ENCODE peak calls at places on chromosomes 12 and 14, in six cellular contexts. One of them, this sample, is unnamed.

GRCh38 chr14:77053046-77053841 is 24.7 kb upstream of the IRF2BPL start:
- DNase-seq in neuronal stem cell: peak
- DNase-seq in H1: peak
- DNase-seq in IMR-90: peak
- DNase-seq in H9: peak
- DNase-seq in trophoblast cell: peak
- DNase-seq in this sample: peak

GRCh38 chr12:48865441-48866290 is at the start of gene RND1:
- DNase-seq in neuronal stem cell: peak
- DNase-seq in H1: peak
- DNase-seq in IMR-90: peak
- DNase-seq in H9: peak
- DNase-seq in trophoblast cell: peak
- DNase-seq in this sample: peak

GRCh38 chr14:104592292-104592672 is 12.3 kb downstream of the TMEM179 start:
- DNase-seq in neuronal stem cell: no peak
- DNase-seq in H1: no peak
- DNase-seq in IMR-90: no peak
- DNase-seq in H9: no peak
- DNase-seq in trophoblast cell: no peak
- DNase-seq in this sample: no peak

GRCh38 chr12:54018608-54018984 is 9.6 kb upstream of the HOXC6 start:
- DNase-seq in neuronal stem cell: no peak
- DNase-seq in H1: no peak
- DNase-seq in IMR-90: no peak
- DNase-seq in H9: no peak
- DNase-seq in trophoblast cell: no peak
- DNase-seq in this sample: peak

GRCh38 chr12:57591567-57592325 is 754 bp downstream of the PIP4K2C start:
- DNase-seq in neuronal stem cell: no peak
- DNase-seq in H1: no peak
- DNase-seq in IMR-90: peak
- DNase-seq in H9: no peak
- DNase-seq in trophoblast cell: peak
- DNase-seq in this sample: peak

GRCh38 chr12:40559865-40560264 is 132.4 kb upstream of the CNTN1 start:
- DNase-seq in neuronal stem cell: no peak
- DNase-seq in H1: no peak
- DNase-seq in IMR-90: no peak
- DNase-seq in H9: no peak
- DNase-seq in trophoblast cell: no peak
- DNase-seq in this sample: no peak

GRCh38 chr12:50110127-50110761 is 1.8 kb upstream of the COX14 start:
- DNase-seq in neuronal stem cell: no peak
- DNase-seq in H1: no peak
- DNase-seq in IMR-90: no peak
- DNase-seq in H9: no peak
- DNase-seq in trophoblast cell: no peak
- DNase-seq in this sample: no peak

GRCh38 chr12:49264466-49264872 is 413 bp upstream of the TUBA1C start:
- DNase-seq in neuronal stem cell: no peak
- DNase-seq in H1: no peak
- DNase-seq in IMR-90: no peak
- DNase-seq in H9: no peak
- DNase-seq in trophoblast cell: no peak
- DNase-seq in this sample: no peak

GRCh38 chr14:88249266-88249665 is 73.8 kb downstream of the KCNK10 start:
- DNase-seq in neuronal stem cell: no peak
- DNase-seq in H1: no peak
- DNase-seq in IMR-90: no peak
- DNase-seq in H9: no peak
- DNase-seq in trophoblast cell: no peak
- DNase-seq in this sample: no peak

GRCh38 chr12:124433147-124433874 is 134.1 kb downstream of the NCOR2 start:
- DNase-seq in neuronal stem cell: no peak
- DNase-seq in H1: no peak
- DNase-seq in IMR-90: no peak
- DNase-seq in H9: no peak
- DNase-seq in trophoblast cell: no peak
- DNase-seq in this sample: no peak

GRCh38 chr12:89439946-89440345 is 84.7 kb downstream of the GALNT4 start:
- DNase-seq in neuronal stem cell: no peak
- DNase-seq in H1: no peak
- DNase-seq in IMR-90: peak
- DNase-seq in H9: no peak
- DNase-seq in trophoblast cell: no peak
- DNase-seq in this sample: peak

GRCh38 chr14:23321572-23322547 is 603 bp downstream of the PABPN1 start:
- DNase-seq in neuronal stem cell: peak
- DNase-seq in H1: no peak
- DNase-seq in IMR-90: peak
- DNase-seq in H9: no peak
- DNase-seq in trophoblast cell: peak
- DNase-seq in this sample: peak
- H4K91ac ChIP-seq in neuronal stem cell: no peak
- H4K91ac ChIP-seq in H1: peak
- H4K91ac ChIP-seq in IMR-90: peak
- H4K91ac ChIP-seq in H9: no peak
- H4K91ac ChIP-seq in trophoblast cell: peak
- H4K91ac ChIP-seq in this sample: peak

GRCh38 chr12:93115646-93116045 is 186.6 kb upstream of the EEA1 start:
- DNase-seq in neuronal stem cell: no peak
- DNase-seq in H1: no peak
- DNase-seq in IMR-90: peak
- DNase-seq in H9: no peak
- DNase-seq in trophoblast cell: no peak
- DNase-seq in this sample: no peak
- H3K18ac ChIP-seq in neuronal stem cell: no peak
- H3K18ac ChIP-seq in H1: no peak
- H3K18ac ChIP-seq in IMR-90: no peak
- H3K18ac ChIP-seq in H9: no peak
- H3K18ac ChIP-seq in trophoblast cell: no peak
- H3K18ac ChIP-seq in this sample: no peak

GRCh38 chr12:47281667-47282171 is 202.0 kb upstream of the AMIGO2 start:
- DNase-seq in neuronal stem cell: no peak
- DNase-seq in H1: no peak
- DNase-seq in IMR-90: peak
- DNase-seq in H9: no peak
- DNase-seq in trophoblast cell: no peak
- DNase-seq in this sample: no peak

GRCh38 chr12:47277071-47277408 is 197.3 kb upstream of the AMIGO2 start:
- DNase-seq in neuronal stem cell: no peak
- DNase-seq in H1: no peak
- DNase-seq in IMR-90: no peak
- DNase-seq in H9: no peak
- DNase-seq in trophoblast cell: no peak
- DNase-seq in this sample: no peak

GRCh38 chr12:47282206-47282605 is 202.4 kb upstream of the AMIGO2 start:
- DNase-seq in neuronal stem cell: no peak
- DNase-seq in H1: no peak
- DNase-seq in IMR-90: peak
- DNase-seq in H9: no peak
- DNase-seq in trophoblast cell: peak
- DNase-seq in this sample: peak

GRCh38 chr12:47277972-47278448 is 198.3 kb upstream of the AMIGO2 start:
- DNase-seq in neuronal stem cell: no peak
- DNase-seq in H1: no peak
- DNase-seq in IMR-90: peak
- DNase-seq in H9: no peak
- DNase-seq in trophoblast cell: peak
- DNase-seq in this sample: peak

DNA sequence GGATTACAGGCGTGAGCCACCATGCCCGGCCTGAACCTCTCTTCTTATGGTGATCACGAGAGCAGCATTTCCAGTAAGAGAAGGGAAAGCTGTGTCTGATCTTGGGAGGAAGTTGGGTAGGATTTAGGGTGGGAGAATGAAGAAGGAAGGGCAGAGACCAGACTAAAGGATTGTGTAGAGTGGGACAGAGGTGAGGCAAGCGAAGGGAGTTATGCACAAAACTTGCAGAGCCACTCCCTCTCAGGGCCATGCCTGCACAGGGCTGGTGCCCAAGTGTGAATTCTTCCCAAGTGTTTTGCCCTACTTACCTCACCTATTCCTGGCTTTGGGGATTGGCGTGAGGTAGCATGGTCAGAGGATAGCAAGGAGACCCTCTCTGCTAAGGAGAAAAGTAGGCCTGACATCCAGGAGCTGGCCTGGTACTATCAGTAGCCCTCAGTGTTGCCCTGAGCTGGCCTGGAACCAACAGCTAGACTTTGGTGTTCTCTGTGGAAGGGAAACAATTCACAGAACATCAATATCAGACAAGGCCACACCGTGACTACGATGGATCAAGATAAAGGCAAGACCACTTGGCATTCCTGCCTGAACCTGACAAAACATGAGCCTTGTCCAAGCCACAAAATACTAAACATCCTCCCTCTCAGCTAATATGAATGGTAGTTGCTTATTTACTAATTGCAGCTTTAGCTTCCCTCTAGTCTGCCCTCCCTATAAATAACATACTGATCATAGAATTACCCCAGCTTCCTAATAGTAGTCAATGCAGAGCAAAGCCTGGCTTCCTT is 201.0 kb upstream of the AMIGO2 start:
- DNase-seq in neuronal stem cell: no peak
- DNase-seq in H1: no peak
- DNase-seq in IMR-90: no peak
- DNase-seq in H9: no peak
- DNase-seq in trophoblast cell: peak
- DNase-seq in this sample: no peak
- H2AK5ac ChIP-seq in neuronal stem cell: no peak
- H2AK5ac ChIP-seq in H1: no peak
- H2AK5ac ChIP-seq in IMR-90: peak
- H2AK5ac ChIP-seq in H9: no peak
- H2AK5ac ChIP-seq in trophoblast cell: peak
- H2AK5ac ChIP-seq in this sample: peak

GRCh38 chr12:2877959-2878732 is 1.1 kb downstream of the RHNO1 start:
- DNase-seq in neuronal stem cell: no peak
- DNase-seq in H1: no peak
- DNase-seq in IMR-90: peak
- DNase-seq in H9: peak
- DNase-seq in trophoblast cell: peak
- DNase-seq in this sample: peak

GRCh38 chr12:2879853-2880252 is 2.8 kb downstream of the RHNO1 start:
- DNase-seq in neuronal stem cell: no peak
- DNase-seq in H1: no peak
- DNase-seq in IMR-90: no peak
- DNase-seq in H9: no peak
- DNase-seq in trophoblast cell: no peak
- DNase-seq in this sample: no peak

GRCh38 chr12:2876431-2877046 is 435 bp downstream of the FOXM1 start:
- DNase-seq in neuronal stem cell: no peak
- DNase-seq in H1: no peak
- DNase-seq in IMR-90: no peak
- DNase-seq in H9: no peak
- DNase-seq in trophoblast cell: no peak
- DNase-seq in this sample: peak

GRCh38 chr12:2877047-2877958 is at the start of the genes FOXM1 and RHNO1:
- DNase-seq in neuronal stem cell: peak
- DNase-seq in H1: peak
- DNase-seq in IMR-90: peak
- DNase-seq in H9: peak
- DNase-seq in trophoblast cell: peak
- DNase-seq in this sample: peak
- H4K91ac ChIP-seq in neuronal stem cell: peak
- H4K91ac ChIP-seq in H1: peak
- H4K91ac ChIP-seq in IMR-90: peak
- H4K91ac ChIP-seq in H9: no peak
- H4K91ac ChIP-seq in trophoblast cell: peak
- H4K91ac ChIP-seq in this sample: peak